ENCODE peak calls at places on chromosome 2, in four cellular contexts. K is WTC11, Z is K562, L is HepG2. O is an unnamed sample.

GRCh38 chr2:102245266-102246151 is 58.7 kb downstream of the IL1RL2 start:
- DNase-seq in K (no peak), Z (peak; percentile 29), L (no peak), O (no peak)

GRCh38 chr2:109433486-109433885 is 180.3 kb downstream of the SEPTIN10 start:
- DNase-seq in K (peak; percentile 0), Z (no peak), L (no peak), O (no peak)

GRCh38 chr2:149601141-149601796 is 13.7 kb upstream of the MMADHC start:
- DNase-seq in K (no peak), Z (no peak), L (no peak), O (no peak)

GRCh38 chr2:44579136-44579836 is 217.5 kb downstream of the CAMKMT start:
- DNase-seq in K (no peak), Z (no peak), L (no peak), O (no peak)

GRCh38 chr2:36270758-36271157 is 84.8 kb upstream of the CRIM1 start:
- DNase-seq in K (peak; percentile 40), Z (no peak), L (no peak), O (no peak)

GRCh38 chr2:186772579-186772978 is 76.4 kb downstream of the ZSWIM2 start:
- DNase-seq in K (no peak), Z (no peak), L (no peak), O (no peak)

GRCh38 chr2:85312404-85312803 is 15.4 kb downstream of the TGOLN2 start:
- DNase-seq in K (no peak), Z (no peak), L (no peak), O (no peak)

GRCh38 chr2:197108758-197109157 is 182.3 kb upstream of the PGAP1 start:
- DNase-seq in K (no peak), Z (no peak), L (no peak), O (no peak)

GRCh38 chr2:43950383-43951008 is 45.3 kb downstream of the LRPPRC start:
- DNase-seq in K (no peak), Z (no peak), L (peak; percentile 54), O (peak; percentile 10)

GRCh38 chr2:56197816-56198215 is 14.0 kb downstream of the CCDC85A start:
- DNase-seq in K (no peak), Z (no peak), L (no peak), O (no peak)

GRCh38 chr2:171893824-171894611 is at the start of gene SLC25A12:
- DNase-seq in K (peak; percentile 78), Z (peak; percentile 94), L (peak; percentile 71), O (peak; percentile 90)

DNA sequence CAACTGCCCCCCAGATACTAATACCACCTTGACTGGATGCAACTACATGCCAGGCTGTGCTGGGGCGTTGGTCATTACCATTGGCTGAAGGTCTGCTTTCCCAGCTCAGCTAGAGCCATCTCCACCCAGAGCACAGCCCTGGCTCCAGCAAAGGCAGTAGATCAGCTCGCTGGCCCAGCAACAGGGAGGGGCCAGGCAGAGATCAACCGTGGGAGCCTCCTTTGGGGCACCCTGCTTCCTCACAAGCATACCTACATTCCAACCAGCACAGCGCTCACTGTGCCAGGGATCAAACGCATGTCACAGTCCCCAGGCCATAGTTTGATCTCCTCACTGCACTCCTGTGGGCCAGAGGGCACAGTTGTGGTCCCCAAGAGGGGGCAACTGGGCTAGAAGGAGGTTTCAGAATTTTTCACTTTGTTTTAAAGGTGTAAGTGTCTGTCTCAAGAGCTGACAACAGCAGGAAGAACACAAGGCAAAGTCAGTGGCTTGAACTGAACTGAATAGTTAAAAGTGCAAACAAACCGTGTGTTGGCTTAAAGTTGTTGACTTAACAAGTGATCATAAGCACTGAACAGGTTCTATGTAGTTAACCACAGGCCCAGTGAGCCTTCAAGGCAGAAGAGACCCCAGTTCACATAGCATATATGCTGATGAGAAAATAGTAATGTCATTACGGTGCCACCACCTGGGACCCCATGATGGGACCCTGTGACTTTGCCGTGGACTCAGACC is 70.1 kb upstream of the BZW1 start:
- DNase-seq in K (no peak), Z (no peak), L (peak; percentile 87), O (no peak)
- TF ChIP-seq ELF4 in K (no peak), Z (no peak), L (no peak), O (no peak)

GRCh38 chr2:162166174-162166573 is 14.1 kb upstream of the GCG start:
- DNase-seq in K (no peak), Z (no peak), L (no peak), O (no peak)

GRCh38 chr2:162166745-162167144 is 14.7 kb upstream of the GCG start:
- DNase-seq in K (no peak), Z (no peak), L (no peak), O (no peak)

GRCh38 chr2:162161634-162162033 is 9.6 kb upstream of the GCG start:
- DNase-seq in K (no peak), Z (no peak), L (no peak), O (no peak)

DNA sequence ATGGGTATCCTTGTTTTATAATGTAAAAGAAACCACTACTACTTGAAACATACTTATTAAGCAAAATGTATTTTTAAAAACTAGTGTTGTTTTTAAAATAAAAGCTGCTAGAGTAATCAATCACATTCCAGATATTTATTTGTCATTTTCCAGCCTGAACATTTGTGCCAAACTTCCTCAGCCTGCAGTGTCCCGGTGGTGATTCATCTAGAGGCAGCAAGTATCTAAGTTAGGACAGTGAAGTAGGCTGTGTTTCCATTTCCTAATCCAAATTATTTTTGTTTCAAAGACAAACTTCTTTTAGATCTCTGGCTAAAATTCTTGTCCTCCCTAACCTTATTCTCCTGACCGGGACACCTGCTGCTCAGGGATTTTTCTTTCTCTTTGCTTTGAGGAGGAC is 12.8 kb upstream of the GCG start:
- DNase-seq in K (no peak), Z (no peak), L (no peak), O (no peak)
- TF ChIP-seq ELF4 in K (no peak), Z (no peak), L (no peak), O (no peak)

GRCh38 chr2:239776441-239777033 is 248.6 kb downstream of the NDUFA10 start:
- DNase-seq in K (no peak), Z (no peak), L (no peak), O (no peak)
- TF ChIP-seq ELF4 in K (no peak), Z (no peak), L (no peak), O (no peak)

GRCh38 chr2:9179572-9180201 is 26.9 kb upstream of the ASAP2 start:
- DNase-seq in K (no peak), Z (no peak), L (peak; percentile 78), O (no peak)
- TF ChIP-seq ELF4 in K (no peak), Z (no peak), L (no peak), O (no peak)

GRCh38 chr2:233418052-233418760 is 63.9 kb downstream of the DGKD start:
- DNase-seq in K (no peak), Z (no peak), L (no peak), O (no peak)

GRCh38 chr2:233416199-233416598 is 61.9 kb downstream of the DGKD start:
- DNase-seq in K (no peak), Z (no peak), L (no peak), O (no peak)

GRCh38 chr2:233418761-233419625 is 64.7 kb downstream of the DGKD start:
- DNase-seq in K (no peak), Z (no peak), L (no peak), O (no peak)

GRCh38 chr2:233416706-233417105 is 62.4 kb downstream of the DGKD start:
- DNase-seq in K (no peak), Z (no peak), L (no peak), O (no peak)

DNA sequence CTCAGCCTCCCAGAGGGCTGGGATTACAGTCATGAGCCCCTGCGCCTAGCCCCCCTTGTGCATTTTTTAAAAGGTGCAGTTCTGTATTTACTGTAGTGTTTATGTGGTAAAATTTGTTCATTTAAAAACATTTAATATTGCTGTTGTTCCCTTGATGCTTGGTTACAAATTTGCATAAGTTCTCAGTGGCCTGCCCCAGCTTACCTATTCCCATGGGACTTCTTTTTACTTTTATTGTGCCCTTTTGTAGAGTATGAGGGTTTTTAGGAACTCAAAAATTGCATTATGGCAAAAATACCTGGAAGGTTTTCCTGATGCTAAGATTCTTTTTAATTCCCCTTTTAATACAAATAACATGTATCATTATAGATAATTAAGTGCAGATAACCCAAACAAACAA is 63.0 kb downstream of the DGKD start:
- DNase-seq in K (no peak), Z (no peak), L (no peak), O (no peak)
- TF ChIP-seq ELF4 in K (no peak), Z (no peak), L (no peak), O (no peak)